ENCODE peak calls at places on chromosome 11, in four cellular contexts. One of them, this sample, is unnamed.

GRCh38 chr11:114891911-114892310 is 213.6 kb downstream of the NXPE2 start:
- DNase-seq in endothelial cell of umbilical vein: no peak
- DNase-seq in neuronal stem cell: no peak
- DNase-seq in fibroblast of lung: no peak
- DNase-seq in this sample: no peak

GRCh38 chr11:19597194-19597593 is 115.4 kb upstream of the NAV2 start:
- DNase-seq in endothelial cell of umbilical vein: peak; percentile 68
- DNase-seq in fibroblast of lung: peak; percentile 80
- DNase-seq in neuronal stem cell: no peak
- DNase-seq in this sample: peak; percentile 73

GRCh38 chr11:65445604-65446445 is 23.2 kb downstream of the NEAT1 start:
- DNase-seq in neuronal stem cell: no peak
- DNase-seq in fibroblast of lung: peak; percentile 58
- DNase-seq in endothelial cell of umbilical vein: peak; percentile 55
- DNase-seq in this sample: peak; percentile 45

GRCh38 chr11:109939176-109939810 is 153.9 kb upstream of the ZC3H12C start:
- DNase-seq in endothelial cell of umbilical vein: peak; percentile 80
- DNase-seq in fibroblast of lung: peak; percentile 85
- DNase-seq in neuronal stem cell: peak; percentile 40
- DNase-seq in this sample: peak; percentile 81

GRCh38 chr11:211741-212140 is 4.2 kb downstream of the RIC8A start:
- DNase-seq in fibroblast of lung: no peak
- DNase-seq in endothelial cell of umbilical vein: no peak
- DNase-seq in neuronal stem cell: no peak
- DNase-seq in this sample: no peak

GRCh38 chr11:102253018-102253775 is 64.1 kb upstream of the BIRC3 start:
- DNase-seq in neuronal stem cell: no peak
- DNase-seq in endothelial cell of umbilical vein: no peak
- DNase-seq in fibroblast of lung: no peak
- DNase-seq in this sample: no peak

GRCh38 chr11:40285520-40285919 is 1173.9 kb downstream of the LRRC4C start:
- DNase-seq in fibroblast of lung: no peak
- DNase-seq in neuronal stem cell: no peak
- DNase-seq in endothelial cell of umbilical vein: no peak
- DNase-seq in this sample: no peak

GRCh38 chr11:115759622-115760527 is 255.7 kb upstream of the CADM1 start:
- DNase-seq in endothelial cell of umbilical vein: no peak
- DNase-seq in fibroblast of lung: peak; percentile 41
- DNase-seq in neuronal stem cell: peak; percentile 33
- DNase-seq in this sample: peak; percentile 10

GRCh38 chr11:16867097-16867496 is 128.7 kb downstream of the C11orf58 start:
- DNase-seq in endothelial cell of umbilical vein: no peak
- DNase-seq in neuronal stem cell: no peak
- DNase-seq in fibroblast of lung: no peak
- DNase-seq in this sample: no peak

GRCh38 chr11:113651018-113651417 is 55.1 kb downstream of the TMPRSS5 start:
- DNase-seq in endothelial cell of umbilical vein: no peak
- DNase-seq in neuronal stem cell: no peak
- DNase-seq in fibroblast of lung: no peak
- DNase-seq in this sample: no peak

GRCh38 chr11:85967457-85967856 is 101.4 kb downstream of the PICALM start:
- DNase-seq in endothelial cell of umbilical vein: no peak
- DNase-seq in fibroblast of lung: no peak
- DNase-seq in neuronal stem cell: no peak
- DNase-seq in this sample: no peak

GRCh38 chr11:73389902-73390301 is 13.7 kb downstream of the RELT start:
- DNase-seq in neuronal stem cell: no peak
- DNase-seq in endothelial cell of umbilical vein: no peak
- DNase-seq in fibroblast of lung: no peak
- DNase-seq in this sample: no peak

GRCh38 chr11:74169736-74170458 is 905 bp downstream of the C2CD3 start:
- DNase-seq in endothelial cell of umbilical vein: peak; percentile 4
- DNase-seq in neuronal stem cell: no peak
- DNase-seq in fibroblast of lung: no peak
- DNase-seq in this sample: no peak

GRCh38 chr11:110296226-110297081 is at the start of gene RDX:
- DNase-seq in endothelial cell of umbilical vein: peak; percentile 78
- DNase-seq in fibroblast of lung: peak; percentile 85
- DNase-seq in neuronal stem cell: peak; percentile 83
- DNase-seq in this sample: peak; percentile 74

GRCh38 chr11:11670582-11670981 is 48.8 kb upstream of the GALNT18 start:
- DNase-seq in fibroblast of lung: no peak
- DNase-seq in neuronal stem cell: no peak
- DNase-seq in endothelial cell of umbilical vein: no peak
- DNase-seq in this sample: no peak

GRCh38 chr11:34417203-34417602 is 21.5 kb upstream of the CAT start:
- DNase-seq in endothelial cell of umbilical vein: no peak
- DNase-seq in neuronal stem cell: no peak
- DNase-seq in fibroblast of lung: no peak
- DNase-seq in this sample: no peak

GRCh38 chr11:34501500-34501899 is 12.1 kb downstream of the ELF5 start:
- DNase-seq in endothelial cell of umbilical vein: no peak
- DNase-seq in neuronal stem cell: no peak
- DNase-seq in fibroblast of lung: peak; percentile 98
- DNase-seq in this sample: peak; percentile 97

GRCh38 chr11:4531666-4532065 is 13.3 kb upstream of the OR52M1 start:
- DNase-seq in neuronal stem cell: no peak
- DNase-seq in fibroblast of lung: no peak
- DNase-seq in endothelial cell of umbilical vein: no peak
- DNase-seq in this sample: no peak

GRCh38 chr11:10109836-10110235 is 184.2 kb downstream of the SBF2 start:
- DNase-seq in endothelial cell of umbilical vein: no peak
- DNase-seq in fibroblast of lung: peak; percentile 67
- DNase-seq in neuronal stem cell: no peak
- DNase-seq in this sample: peak; percentile 59

GRCh38 chr11:73759520-73760065 is 1.3 kb downstream of the RAB6A start:
- DNase-seq in endothelial cell of umbilical vein: peak; percentile 60
- DNase-seq in fibroblast of lung: peak; percentile 34
- DNase-seq in neuronal stem cell: no peak
- DNase-seq in this sample: no peak

GRCh38 chr11:3712274-3712673 is 41.1 kb upstream of the CHRNA10 start:
- DNase-seq in endothelial cell of umbilical vein: no peak
- DNase-seq in fibroblast of lung: no peak
- DNase-seq in neuronal stem cell: no peak
- DNase-seq in this sample: no peak

GRCh38 chr11:27076121-27076589 is 35.5 kb downstream of the BBOX1 start:
- DNase-seq in fibroblast of lung: no peak
- DNase-seq in neuronal stem cell: no peak
- DNase-seq in endothelial cell of umbilical vein: no peak
- DNase-seq in this sample: no peak

GRCh38 chr11:66718320-66718971 is 10.6 kb downstream of the SPTBN2 start:
- DNase-seq in neuronal stem cell: no peak
- DNase-seq in endothelial cell of umbilical vein: no peak
- DNase-seq in fibroblast of lung: no peak
- DNase-seq in this sample: no peak

GRCh38 chr11:47467372-47467771 is 18.4 kb upstream of the RAPSN start:
- DNase-seq in endothelial cell of umbilical vein: no peak
- DNase-seq in fibroblast of lung: no peak
- DNase-seq in neuronal stem cell: no peak
- DNase-seq in this sample: no peak

GRCh38 chr11:117972589-117973445 is 13.4 kb upstream of the IL10RA start:
- DNase-seq in endothelial cell of umbilical vein: peak; percentile 95
- DNase-seq in fibroblast of lung: no peak
- DNase-seq in neuronal stem cell: no peak
- DNase-seq in this sample: no peak

GRCh38 chr11:8217926-8218325 is 45.8 kb downstream of the LMO1 start:
- DNase-seq in fibroblast of lung: no peak
- DNase-seq in endothelial cell of umbilical vein: no peak
- DNase-seq in neuronal stem cell: no peak
- DNase-seq in this sample: no peak
- H3K4me2 ChIP-seq in fibroblast of lung: no peak overlapping the region
- H3K4me2 ChIP-seq in endothelial cell of umbilical vein: no peak overlapping the region
- H3K4me2 ChIP-seq in neuronal stem cell: no peak overlapping the region
- H3K4me2 ChIP-seq in this sample: no peak overlapping the region

DNA sequence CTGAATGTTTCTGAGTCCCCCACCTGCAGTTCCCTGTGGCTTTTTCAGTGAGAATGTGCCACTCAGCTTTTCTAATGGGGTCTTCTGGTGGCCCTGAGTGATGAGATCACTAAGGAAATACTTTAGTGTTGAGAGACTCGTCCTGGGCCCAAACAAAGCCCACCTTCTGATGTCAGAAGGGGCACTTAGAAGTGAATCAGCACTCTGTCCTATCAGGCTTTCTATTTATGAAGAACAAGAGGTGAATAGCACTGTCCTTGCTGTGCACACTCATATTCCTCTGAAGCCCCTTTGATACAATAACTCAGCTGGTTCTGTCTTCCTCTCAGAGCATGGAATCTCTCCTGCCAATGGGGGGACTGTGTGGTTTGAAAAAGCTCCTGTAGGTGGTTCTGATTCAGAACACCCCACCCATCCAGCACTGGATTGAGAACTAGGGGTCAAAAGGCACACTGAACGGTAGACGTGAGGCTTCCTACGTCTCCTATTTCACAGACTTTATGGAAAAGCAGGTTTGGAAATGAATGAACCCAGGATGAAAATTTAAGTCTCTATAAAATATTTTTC is 348.1 kb downstream of the ETS1 start:
- DNase-seq in endothelial cell of umbilical vein: no peak
- DNase-seq in fibroblast of lung: no peak
- DNase-seq in neuronal stem cell: no peak
- DNase-seq in this sample: no peak
- H3K4me2 ChIP-seq in endothelial cell of umbilical vein: peak overlapping the region; percentile 62
- H3K4me2 ChIP-seq in fibroblast of lung: no peak overlapping the region
- H3K4me2 ChIP-seq in neuronal stem cell: no peak overlapping the region
- H3K4me2 ChIP-seq in this sample: peak overlapping the region; percentile 24

GRCh38 chr11:83073884-83074283 is 2.2 kb upstream of the RAB30 start:
- DNase-seq in fibroblast of lung: no peak
- DNase-seq in endothelial cell of umbilical vein: no peak
- DNase-seq in neuronal stem cell: no peak
- DNase-seq in this sample: no peak
- H3K4me2 ChIP-seq in fibroblast of lung: no peak overlapping the region
- H3K4me2 ChIP-seq in endothelial cell of umbilical vein: peak overlapping the region; percentile 83
- H3K4me2 ChIP-seq in neuronal stem cell: no peak overlapping the region
- H3K4me2 ChIP-seq in this sample: peak overlapping the region; percentile 95

DNA sequence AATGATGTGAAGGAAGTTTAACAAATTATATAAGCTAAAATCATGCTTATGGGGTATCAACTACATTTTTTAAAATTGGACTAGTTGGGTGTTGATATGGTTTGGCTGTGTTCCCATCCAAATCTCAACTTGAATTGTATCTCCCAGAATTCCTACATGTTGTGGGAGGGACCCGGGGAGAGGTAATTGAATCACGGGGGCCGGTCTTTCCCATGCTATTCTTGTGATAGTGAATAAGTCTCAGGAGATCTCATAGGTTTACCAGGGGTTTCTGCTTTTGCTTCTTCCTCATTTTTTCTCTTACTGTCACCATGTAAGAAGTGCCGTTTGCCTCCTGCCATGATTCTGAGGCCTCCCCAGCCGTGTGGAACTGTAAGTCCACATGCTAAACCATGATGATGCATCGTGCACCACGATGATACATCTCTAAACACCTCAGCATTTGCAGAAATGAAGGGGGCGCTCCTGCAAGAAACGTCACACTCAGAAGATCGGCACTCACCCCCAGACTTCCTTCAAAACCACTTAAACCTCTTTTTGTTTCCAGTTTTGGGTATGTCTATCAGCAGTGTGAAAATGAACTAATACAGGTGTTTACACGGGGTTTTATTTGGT is 340.0 kb downstream of the SHANK2 start:
- DNase-seq in fibroblast of lung: peak; percentile 54
- DNase-seq in neuronal stem cell: no peak
- DNase-seq in endothelial cell of umbilical vein: no peak
- DNase-seq in this sample: peak; percentile 29
- H3K4me2 ChIP-seq in fibroblast of lung: no peak overlapping the region
- H3K4me2 ChIP-seq in neuronal stem cell: no peak overlapping the region
- H3K4me2 ChIP-seq in endothelial cell of umbilical vein: no peak overlapping the region
- H3K4me2 ChIP-seq in this sample: no peak overlapping the region

DNA sequence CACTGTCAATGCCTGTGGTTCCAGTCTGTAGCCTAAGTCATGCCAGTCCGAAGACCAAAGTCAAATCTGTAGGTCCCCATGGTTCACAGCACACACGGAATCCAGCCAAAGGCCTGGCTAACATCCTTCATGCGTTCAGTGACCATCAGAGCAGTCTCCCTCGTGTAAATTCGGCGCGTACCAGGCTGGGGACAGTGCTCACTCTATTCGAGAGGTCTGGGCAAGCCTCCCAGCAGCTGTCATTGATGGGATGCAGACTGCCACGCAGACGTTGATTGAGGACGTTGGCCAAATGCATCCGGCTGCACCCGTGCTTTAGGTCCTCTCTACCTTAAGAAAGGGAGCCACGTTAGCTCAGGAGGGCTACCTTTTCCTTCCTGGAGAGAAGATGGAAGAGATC is 11.9 kb downstream of the CTTN start:
- DNase-seq in endothelial cell of umbilical vein: no peak
- DNase-seq in fibroblast of lung: no peak
- DNase-seq in neuronal stem cell: no peak
- DNase-seq in this sample: no peak
- H3K4me2 ChIP-seq in endothelial cell of umbilical vein: no peak overlapping the region
- H3K4me2 ChIP-seq in fibroblast of lung: no peak overlapping the region
- H3K4me2 ChIP-seq in neuronal stem cell: no peak overlapping the region
- H3K4me2 ChIP-seq in this sample: no peak overlapping the region

GRCh38 chr11:12678092-12678491 is 3.9 kb downstream of the TEAD1 start:
- DNase-seq in neuronal stem cell: no peak
- DNase-seq in endothelial cell of umbilical vein: no peak
- DNase-seq in fibroblast of lung: no peak
- DNase-seq in this sample: no peak

GRCh38 chr11:12677131-12677530 is 2.9 kb downstream of the TEAD1 start:
- DNase-seq in endothelial cell of umbilical vein: peak; percentile 44
- DNase-seq in fibroblast of lung: peak; percentile 53
- DNase-seq in neuronal stem cell: no peak
- DNase-seq in this sample: no peak

GRCh38 chr11:12680246-12680939 is 6.2 kb downstream of the TEAD1 start:
- DNase-seq in fibroblast of lung: peak; percentile 97
- DNase-seq in neuronal stem cell: peak; percentile 85
- DNase-seq in endothelial cell of umbilical vein: no peak
- DNase-seq in this sample: peak; percentile 94

GRCh38 chr11:12679471-12679870 is 5.2 kb downstream of the TEAD1 start:
- DNase-seq in endothelial cell of umbilical vein: no peak
- DNase-seq in fibroblast of lung: no peak
- DNase-seq in neuronal stem cell: no peak
- DNase-seq in this sample: no peak

DNA sequence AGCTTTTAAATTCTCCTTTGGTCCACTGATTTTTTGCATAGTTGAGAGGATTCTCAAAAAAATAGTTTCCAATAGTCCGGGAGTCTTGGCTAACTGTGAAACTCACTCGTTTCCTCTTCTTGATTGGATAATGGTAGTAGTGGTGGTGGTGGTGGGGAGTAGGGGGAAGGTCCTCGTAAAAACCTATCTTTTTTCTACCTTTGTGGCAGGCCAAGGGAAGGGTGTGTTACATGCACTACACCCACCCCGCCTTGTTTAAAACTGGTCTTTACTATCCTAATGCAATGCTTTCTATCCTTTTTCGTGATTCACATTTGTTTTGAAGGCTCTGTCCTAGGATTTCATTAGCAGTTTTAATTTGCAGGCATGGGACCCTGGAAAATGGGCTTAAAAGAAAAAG is 4.8 kb downstream of the TEAD1 start:
- DNase-seq in neuronal stem cell: no peak
- DNase-seq in endothelial cell of umbilical vein: no peak
- DNase-seq in fibroblast of lung: no peak
- DNase-seq in this sample: no peak
- H3K4me2 ChIP-seq in neuronal stem cell: peak overlapping the region; percentile 15
- H3K4me2 ChIP-seq in endothelial cell of umbilical vein: no peak overlapping the region
- H3K4me2 ChIP-seq in fibroblast of lung: peak overlapping the region; percentile 81
- H3K4me2 ChIP-seq in this sample: peak overlapping the region; percentile 94

GRCh38 chr11:96426356-96427103 is 36.7 kb downstream of the JRKL start:
- DNase-seq in neuronal stem cell: peak; percentile 44
- DNase-seq in fibroblast of lung: peak; percentile 39
- DNase-seq in endothelial cell of umbilical vein: peak; percentile 62
- DNase-seq in this sample: peak; percentile 19
- H3K4me2 ChIP-seq in neuronal stem cell: no peak overlapping the region
- H3K4me2 ChIP-seq in fibroblast of lung: no peak overlapping the region
- H3K4me2 ChIP-seq in endothelial cell of umbilical vein: no peak overlapping the region
- H3K4me2 ChIP-seq in this sample: peak overlapping the region; percentile 77